ENCODE peak calls at places on chromosome 18, in ten cellular contexts. C is foreskin fibroblast; Q is body of pancreas; R is ovary; W is stimulated activated CD8-positive, alpha-beta memory T cell treated with anti-CD3 and anti-CD28 coated beads, Interleukin-2, amount 100 ng/mL, for 1 hour; U is SW480; V is activated T-helper 1 cell treated with anti-CD3 and anti-CD28 coated beads, Interleukin-12 subunit alpha, Interleukin-12 subunit beta, Interleukin-2, Interleukin-4 antibody, amounts not matched to agents 30 ng/mL and 10 ng/mL and 1 ng/mL, durations not matched to agents 14 hours and 24 hours and 36 hours; K is RWPE1; S is GM12891; H is left cardiac atrium. F is an unnamed sample.
A peak's percentile ranks its signal among the peaks of the same experiment; 100 is the strongest.

GRCh38 chr18:78240867-78241266 is 738.8 kb upstream of the SALL3 start:
- DNase-seq in C (no peak), Q (no peak), R (no peak), W (no peak), U (no peak), V (no peak), K (no peak), S (no peak), H (no peak), F (no peak)

GRCh38 chr18:48838166-48838775 is 112.5 kb downstream of the SMAD7 start:
- DNase-seq in C (no peak), Q (no peak), R (no peak), W (no peak), U (no peak), V (no peak), K (no peak), S (no peak), H (peak; percentile 16), F (no peak)

GRCh38 chr18:5527603-5528002 is 16.2 kb downstream of the EPB41L3 start:
- DNase-seq in C (peak; percentile 35), Q (no peak), R (peak; percentile 46), W (no peak), U (no peak), V (no peak), K (no peak), S (no peak), H (peak; percentile 48), F (no peak)

GRCh38 chr18:9701604-9702324 is 6.3 kb upstream of the RAB31 start:
- DNase-seq in C (no peak), Q (no peak), R (no peak), W (no peak), U (no peak), V (no peak), K (no peak), S (no peak), H (no peak), F (no peak)

GRCh38 chr18:37563810-37564511 is 1.6 kb downstream of the CELF4 start:
- DNase-seq in C (no peak), Q (no peak), R (no peak), W (no peak), U (no peak), V (no peak), K (no peak), S (no peak), H (no peak), F (no peak)

GRCh38 chr18:37546023-37546537 is 19.5 kb downstream of the CELF4 start:
- DNase-seq in C (no peak), Q (no peak), R (no peak), W (no peak), U (no peak), V (no peak), K (no peak), S (no peak), H (no peak), F (no peak)

GRCh38 chr18:48600046-48600745 is 61.4 kb downstream of the CTIF start:
- DNase-seq in C (no peak), Q (no peak), R (no peak), W (no peak), U (no peak), V (no peak), K (no peak), S (no peak), H (no peak), F (no peak)

GRCh38 chr18:58929206-58929605 is 64.5 kb downstream of the ZNF532 start:
- DNase-seq in C (no peak), Q (no peak), R (no peak), W (no peak), U (no peak), V (no peak), K (no peak), S (no peak), H (no peak), F (no peak)

GRCh38 chr18:62844850-62845643 is 129.7 kb downstream of the PHLPP1 start:
- DNase-seq in C (no peak), Q (no peak), R (no peak), W (no peak), U (no peak), V (no peak), K (no peak), S (no peak), H (no peak), F (no peak)

GRCh38 chr18:74831571-74832250 is 234.0 kb downstream of the ZNF407 start:
- DNase-seq in C (no peak), Q (no peak), R (no peak), W (no peak), U (no peak), V (no peak), K (peak; percentile 49), S (no peak), H (no peak), F (no peak)

GRCh38 chr18:49865401-49865800 is 52.1 kb upstream of the ACAA2 start:
- DNase-seq in C (no peak), Q (peak; percentile 85), R (no peak), W (no peak), U (no peak), V (no peak), K (no peak), S (no peak), H (no peak), F (no peak)

GRCh38 chr18:31634331-31634713 is 42.6 kb downstream of the TTR start:
- DNase-seq in C (no peak), Q (no peak), R (no peak), W (no peak), U (no peak), V (no peak), K (no peak), S (no peak), H (no peak), F (no peak)